ENCODE peak calls at places on chromosomes 3 and 15, in nine cellular contexts. X, S, V, R, E, C, U, A and L are unnamed samples.

GRCh38 chr3:168628549-168628948 is 532.8 kb upstream of the GOLIM4 start:
- DNase-seq in X (no peak), S (no peak), V (no peak), R (no peak), E (no peak), C (no peak), U (no peak), A (no peak), L (no peak)

GRCh38 chr3:113249111-113249510 is 37.8 kb downstream of the BOC start:
- DNase-seq in X (peak; percentile 59), S (no peak), V (no peak), R (no peak), E (no peak), C (peak; percentile 59), U (no peak), A (peak; percentile 78), L (no peak)

GRCh38 chr3:42717311-42717710 is 14.7 kb upstream of the HHATL start:
- DNase-seq in X (no peak), S (no peak), V (no peak), R (no peak), E (no peak), C (peak; percentile 10), U (no peak), A (no peak), L (no peak)

GRCh38 chr15:39358441-39359041 is 222.3 kb upstream of the THBS1 start:
- DNase-seq in X (peak; percentile 59), S (no peak), V (no peak), R (peak; percentile 65), E (no peak), C (peak; percentile 57), U (no peak), A (no peak), L (no peak)

GRCh38 chr15:43390723-43391122 is 19.8 kb downstream of the TUBGCP4 start:
- DNase-seq in X (peak; percentile 50), S (no peak), V (no peak), R (no peak), E (no peak), C (peak; percentile 36), U (no peak), A (no peak), L (no peak)

GRCh38 chr3:43215138-43215537 is 71.2 kb upstream of the SNRK start:
- DNase-seq in X (no peak), S (no peak), V (no peak), R (no peak), E (no peak), C (no peak), U (no peak), A (no peak), L (no peak)

GRCh38 chr3:169256791-169257522 is 406.6 kb downstream of the MECOM start:
- DNase-seq in X (no peak), S (no peak), V (no peak), R (no peak), E (no peak), C (no peak), U (no peak), A (no peak), L (no peak)

GRCh38 chr3:64031540-64032533 is 8.5 kb upstream of the PSMD6 start:
- DNase-seq in X (no peak), S (no peak), V (no peak), R (no peak), E (no peak), C (peak; percentile 18), U (no peak), A (no peak), L (no peak)

GRCh38 chr3:49806838-49807237 is 3.8 kb downstream of the INKA1 start:
- DNase-seq in X (no peak), S (no peak), V (no peak), R (no peak), E (no peak), C (no peak), U (no peak), A (no peak), L (no peak)

GRCh38 chr3:49804141-49805041 is 1.3 kb downstream of the INKA1 start:
- DNase-seq in X (no peak), S (no peak), V (no peak), R (peak; percentile 38), E (peak; percentile 59), C (no peak), U (no peak), A (no peak), L (peak; percentile 60)

GRCh38 chr3:49805884-49806701 is 3.0 kb downstream of the INKA1 start:
- DNase-seq in X (peak; percentile 49), S (no peak), V (peak; percentile 83), R (peak; percentile 71), E (peak; percentile 56), C (peak; percentile 61), U (no peak), A (no peak), L (no peak)

GRCh38 chr3:49803464-49804140 is 541 bp downstream of the INKA1 start:
- DNase-seq in X (peak; percentile 35), S (peak; percentile 69), V (peak; percentile 76), R (peak; percentile 40), E (peak; percentile 58), C (no peak), U (peak; percentile 77), A (no peak), L (no peak)

GRCh38 chr3:49805367-49805782 is 2.3 kb downstream of the INKA1 start:
- DNase-seq in X (peak; percentile 91), S (no peak), V (no peak), R (peak; percentile 89), E (peak; percentile 79), C (peak; percentile 84), U (no peak), A (peak; percentile 64), L (peak; percentile 87)
- H3K4me3 ChIP-seq in X (no peak overlapping the region), S (no peak overlapping the region), V (peak overlapping the region; percentile 34), R (no peak overlapping the region), E (peak overlapping the region; percentile 96), C (no peak overlapping the region), U (no peak overlapping the region), A (no peak overlapping the region), L (peak overlapping the region; percentile 76)

DNA sequence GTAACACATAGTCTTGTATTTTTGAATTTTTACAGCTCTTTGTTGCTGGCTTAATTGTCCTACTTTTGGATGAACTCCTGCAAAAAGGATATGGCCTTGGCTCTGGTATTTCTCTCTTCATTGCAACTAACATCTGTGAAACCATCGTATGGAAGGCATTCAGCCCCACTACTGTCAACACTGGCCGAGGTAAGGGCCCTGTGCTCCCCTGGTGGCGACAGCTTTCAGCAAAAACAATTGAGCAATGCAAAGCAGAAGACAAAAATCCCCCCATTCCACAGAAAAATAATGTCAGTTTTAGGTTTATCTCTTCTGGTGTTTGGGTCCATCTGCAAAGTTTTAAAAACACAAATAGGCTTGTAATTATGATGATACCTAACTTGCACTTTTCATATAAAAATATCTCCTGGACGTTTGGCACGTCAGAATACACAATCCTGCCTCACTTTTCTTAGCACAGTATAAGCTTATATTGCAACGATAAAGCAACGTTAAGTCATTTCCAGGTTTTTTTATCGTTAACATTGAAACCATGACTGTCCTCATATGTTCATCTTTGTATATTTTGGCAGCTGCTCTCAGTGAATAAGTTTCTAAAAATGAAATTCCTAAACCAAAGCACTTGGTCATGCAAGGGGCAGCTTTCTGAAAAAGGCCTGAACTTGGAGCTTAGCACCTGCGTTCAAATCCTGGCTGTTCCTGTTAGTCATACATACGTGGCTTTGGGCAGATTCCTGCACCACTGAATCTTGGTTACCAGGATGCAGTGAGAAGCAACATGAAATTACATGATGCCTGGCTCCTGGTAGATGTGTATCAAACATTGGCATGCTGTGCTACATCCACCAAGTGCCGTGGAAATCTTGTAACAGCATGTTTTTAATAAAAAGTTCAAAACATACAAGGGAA is 8.5 kb downstream of the SEC61A1 start:
- DNase-seq in X (peak; percentile 87), S (peak; percentile 85), V (no peak), R (no peak), E (no peak), C (peak; percentile 77), U (no peak), A (peak; percentile 86), L (no peak)
- TF ChIP-seq CTCF in X (peak; percentile 45), S (peak; percentile 3), V (no peak), R (no peak), E (no peak), C (no peak), U (no peak), A (no peak), L (no peak)

GRCh38 chr15:86062646-86063193 is 17.0 kb upstream of the AGBL1 start:
- DNase-seq in X (no peak), S (no peak), V (no peak), R (no peak), E (no peak), C (no peak), U (no peak), A (no peak), L (no peak)

GRCh38 chr15:86060614-86061125 is 19.0 kb upstream of the AGBL1 start:
- DNase-seq in X (no peak), S (no peak), V (no peak), R (no peak), E (no peak), C (no peak), U (no peak), A (no peak), L (no peak)

GRCh38 chr15:86061581-86061980 is 18.1 kb upstream of the AGBL1 start:
- DNase-seq in X (no peak), S (no peak), V (no peak), R (no peak), E (no peak), C (peak; percentile 13), U (peak; percentile 51), A (no peak), L (peak; percentile 59)

GRCh38 chr15:86063328-86064180 is 16.1 kb upstream of the AGBL1 start:
- DNase-seq in X (no peak), S (no peak), V (no peak), R (no peak), E (no peak), C (no peak), U (peak; percentile 94), A (no peak), L (no peak)

DNA sequence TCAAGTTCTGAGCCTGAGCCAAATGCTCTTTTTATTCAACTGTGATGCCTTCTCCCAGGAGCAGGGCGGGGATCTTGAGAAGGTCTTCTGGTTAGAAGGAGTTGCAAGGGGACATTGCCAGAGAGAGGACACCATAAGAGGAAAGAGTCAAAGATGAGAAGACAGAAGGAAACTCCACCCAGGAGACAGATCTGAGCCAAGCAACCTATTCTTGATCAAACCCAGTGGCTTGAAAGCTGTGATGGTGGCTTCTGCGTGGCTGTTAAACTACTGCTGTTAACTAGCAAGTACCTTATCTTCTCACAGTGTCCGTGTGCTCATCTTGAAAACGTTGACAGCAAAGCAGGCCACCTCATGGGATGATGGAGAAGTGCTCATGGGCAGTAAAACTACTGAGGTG is 19.8 kb upstream of the AGBL1 start:
- DNase-seq in X (no peak), S (no peak), V (no peak), R (no peak), E (no peak), C (no peak), U (no peak), A (no peak), L (no peak)
- H3K4me3 ChIP-seq in X (no peak overlapping the region), S (no peak overlapping the region), V (no peak overlapping the region), R (no peak overlapping the region), E (no peak overlapping the region), C (no peak overlapping the region), U (no peak overlapping the region), A (no peak overlapping the region), L (no peak overlapping the region)

GRCh38 chr15:25137013-25137412 is 182.2 kb downstream of the SNRPN start:
- DNase-seq in X (no peak), S (no peak), V (no peak), R (no peak), E (no peak), C (no peak), U (no peak), A (no peak), L (no peak)

GRCh38 chr15:25133804-25134203 is 179.0 kb downstream of the SNRPN start:
- DNase-seq in X (no peak), S (no peak), V (no peak), R (no peak), E (no peak), C (no peak), U (no peak), A (no peak), L (no peak)

GRCh38 chr15:25136119-25136518 is 181.3 kb downstream of the SNRPN start:
- DNase-seq in X (peak; percentile 42), S (no peak), V (peak; percentile 81), R (no peak), E (no peak), C (peak; percentile 4), U (peak; percentile 57), A (no peak), L (no peak)

GRCh38 chr15:25134546-25134945 is 179.8 kb downstream of the SNRPN start:
- DNase-seq in X (peak; percentile 22), S (no peak), V (peak; percentile 20), R (no peak), E (no peak), C (peak; percentile 2), U (peak; percentile 4), A (no peak), L (no peak)
- TF ChIP-seq CTCF in X (peak; percentile 19), S (peak; percentile 9), V (peak; percentile 11), R (no peak), E (no peak), C (no peak), U (peak; percentile 33), A (peak; percentile 16), L (no peak)